ENCODE peak calls at places on chromosomes 6 and 20, in four cellular contexts. J, S, X and Q are unnamed samples.

GRCh38 chr20:61037498-61037897 is 214.6 kb upstream of the CDH4 start:
- DNase-seq in J (no peak), S (no peak), X (no peak), Q (no peak)

GRCh38 chr20:20956586-20956985 is 149.6 kb downstream of the LINC00237 start:
- DNase-seq in X (no peak), J (no peak), S (peak; percentile 15), Q (peak; percentile 12)

GRCh38 chr6:35415065-35415880 is 36.9 kb upstream of the FANCE start:
- DNase-seq in S (peak; percentile 83), J (no peak), X (no peak), Q (peak; percentile 78)

GRCh38 chr6:4901256-4902061 is 102.4 kb downstream of the RPP40 start:
- DNase-seq in S (no peak), J (no peak), X (no peak), Q (no peak)

GRCh38 chr6:42963855-42964605 is 3.5 kb downstream of the GNMT start:
- DNase-seq in S (no peak), X (no peak), J (no peak), Q (no peak)

GRCh38 chr6:40779399-40779798 is 192.2 kb upstream of the LRFN2 start:
- DNase-seq in X (no peak), J (no peak), S (no peak), Q (no peak)

GRCh38 chr6:5979650-5980427 is 26.9 kb downstream of the NRN1 start:
- DNase-seq in S (no peak), J (no peak), X (no peak), Q (no peak)

GRCh38 chr6:136612666-136613389 is 62.6 kb upstream of the MAP7 start:
- DNase-seq in S (no peak), X (no peak), J (no peak), Q (no peak)

GRCh38 chr6:3571836-3572235 is 115.0 kb upstream of the SLC22A23 start:
- DNase-seq in S (no peak), J (no peak), X (no peak), Q (no peak)

GRCh38 chr6:311679-312220 is 19.5 kb downstream of the DUSP22 start:
- DNase-seq in X (no peak), J (no peak), S (no peak), Q (no peak)

GRCh38 chr6:105087571-105088211 is 92.1 kb downstream of the POPDC3 start:
- DNase-seq in J (peak; percentile 12), S (peak; percentile 13), X (no peak), Q (peak; percentile 33)

GRCh38 chr20:40844285-40844684 is 155.2 kb upstream of the MAFB start:
- DNase-seq in S (no peak), J (no peak), X (no peak), Q (no peak)

GRCh38 chr6:150004101-150004782 is 21.1 kb downstream of the RAET1L start:
- DNase-seq in X (no peak), S (no peak), J (peak; percentile 61), Q (no peak)

GRCh38 chr20:31515775-31516107 is 1.5 kb downstream of the HM13 start:
- DNase-seq in S (no peak), X (no peak), J (no peak), Q (no peak)

GRCh38 chr20:41245086-41245707 is 72.3 kb downstream of the ZHX3 start:
- DNase-seq in S (no peak), X (no peak), J (no peak), Q (no peak)

GRCh38 chr6:113623124-113623523 is 234.0 kb upstream of the MARCKS start:
- DNase-seq in X (no peak), J (no peak), S (no peak), Q (no peak)

GRCh38 chr20:58650181-58650775 is 805 bp upstream of the STX16 start:
- DNase-seq in X (no peak), S (no peak), J (peak; percentile 29), Q (peak; percentile 77)

GRCh38 chr6:33075568-33076405 is at the start of gene HLA-DPB1:
- DNase-seq in X (no peak), J (peak; percentile 57), S (no peak), Q (no peak)

GRCh38 chr20:14193443-14193842 is 144.0 kb downstream of the FLRT3 start:
- DNase-seq in J (no peak), X (no peak), S (no peak), Q (no peak)

GRCh38 chr20:49381558-49382493 is 100.6 kb downstream of the KCNB1 start:
- DNase-seq in J (no peak), S (peak; percentile 60), X (no peak), Q (peak; percentile 10)

GRCh38 chr6:42095776-42096541 is 45.6 kb downstream of the TAF8 start:
- DNase-seq in X (no peak), S (no peak), J (no peak), Q (no peak)

GRCh38 chr6:142885182-142885867 is 59.7 kb downstream of the HIVEP2 start:
- DNase-seq in S (no peak), J (peak; percentile 49), X (no peak), Q (peak; percentile 12)

GRCh38 chr6:27592481-27593199 is 119.7 kb upstream of the ZNF184 start:
- DNase-seq in J (peak; percentile 23), X (no peak), S (no peak), Q (no peak)

GRCh38 chr6:41470341-41471063 is 75.7 kb upstream of the FOXP4 start:
- DNase-seq in X (no peak), J (no peak), S (no peak), Q (no peak)

GRCh38 chr6:17869010-17869752 is 118.3 kb downstream of the KIF13A start:
- DNase-seq in X (no peak), S (no peak), J (no peak), Q (no peak)

GRCh38 chr6:37047933-37048850 is 42.7 kb downstream of the FGD2 start:
- DNase-seq in J (no peak), S (no peak), X (no peak), Q (no peak)

GRCh38 chr20:4160761-4161305 is 145.5 kb upstream of the RNF24 start:
- DNase-seq in J (no peak), X (no peak), S (peak; percentile 82), Q (peak; percentile 68)

GRCh38 chr6:156617376-156617775 is 159.8 kb upstream of the ARID1B start:
- DNase-seq in J (no peak), X (no peak), S (no peak), Q (no peak)

GRCh38 chr6:98041921-98042320 is 758.9 kb upstream of the MMS22L start:
- DNase-seq in J (no peak), S (no peak), X (no peak), Q (no peak)

GRCh38 chr20:54068966-54069365 is 1.4 kb downstream of the BCAS1 start:
- DNase-seq in X (no peak), S (no peak), J (no peak), Q (no peak)

GRCh38 chr20:19073584-19074198 is 138.8 kb upstream of the SLC24A3 start:
- DNase-seq in X (no peak), S (no peak), J (no peak), Q (no peak)

GRCh38 chr20:37450344-37450743 is 70.7 kb upstream of the NNAT start:
- DNase-seq in S (no peak), J (no peak), X (no peak), Q (no peak)

GRCh38 chr20:46222521-46223007 is 85.7 kb downstream of the CDH22 start:
- DNase-seq in S (peak; percentile 52), X (no peak), J (no peak), Q (no peak)

GRCh38 chr20:63285636-63286615 is 7.1 kb upstream of the COL20A1 start:
- DNase-seq in X (no peak), S (no peak), J (no peak), Q (no peak)

GRCh38 chr20:15854871-15855270 is 718.4 kb downstream of the KIF16B start:
- DNase-seq in X (no peak), J (no peak), S (no peak), Q (no peak)

GRCh38 chr6:42162812-42163211 is 10.4 kb upstream of the GUCA1A start:
- DNase-seq in J (no peak), S (no peak), X (no peak), Q (no peak)

GRCh38 chr20:25275813-25276532 is 28.1 kb downstream of the PYGB start:
- DNase-seq in X (no peak), S (peak; percentile 1), J (no peak), Q (no peak)

GRCh38 chr6:93468291-93468690 is 48.9 kb upstream of the EPHA7 start:
- DNase-seq in J (no peak), X (no peak), S (no peak), Q (no peak)

GRCh38 chr6:35452186-35453090 is at the start of gene FANCE:
- DNase-seq in X (peak; percentile 85), J (peak; percentile 84), S (peak; percentile 89), Q (peak; percentile 91)

GRCh38 chr6:291697-292505 is at the start of gene DUSP22:
- DNase-seq in J (peak; percentile 76), X (peak; percentile 57), S (peak; percentile 81), Q (peak; percentile 96)